ENCODE peak calls at places on chromosome 14, in nine cellular contexts. M is SW480, S is brain microvascular endothelial cell, K is AG09309, W is hippocampal formation, L is adipocyte, U is mesenchymal stem cell, F is mesothelial cell of epicardium, Z is memory B cell. J is an unnamed sample.

GRCh38 chr14:91918159-91918883 is 29.2 kb downstream of the FBLN5 start:
- DNase-seq in M (no peak), S (no peak), K (no peak), W (no peak), L (no peak), U (peak; percentile 21), F (no peak), Z (no peak), J (no peak)

GRCh38 chr14:75647650-75648049 is 13.0 kb downstream of the ERG28 start:
- DNase-seq in M (no peak), S (peak; percentile 24), K (no peak), W (no peak), L (peak; percentile 57), U (no peak), F (no peak), Z (no peak), J (no peak)

GRCh38 chr14:76917158-76917596 is 91.0 kb downstream of the LRRC74A start:
- DNase-seq in M (peak; percentile 73), S (peak; percentile 82), K (no peak), W (no peak), L (peak; percentile 88), U (peak; percentile 93), F (no peak), Z (no peak), J (no peak)

GRCh38 chr14:50955373-50956043 is 11.2 kb upstream of the PYGL start:
- DNase-seq in M (peak; percentile 90), S (peak; percentile 98), K (peak; percentile 84), W (no peak), L (peak; percentile 91), U (peak; percentile 96), F (no peak), Z (no peak), J (no peak)

GRCh38 chr14:53621986-53622385 is 334.6 kb downstream of the BMP4 start:
- DNase-seq in M (no peak), S (no peak), K (no peak), W (no peak), L (no peak), U (no peak), F (no peak), Z (no peak), J (no peak)

GRCh38 chr14:85595981-85596380 is 66.0 kb downstream of the FLRT2 start:
- DNase-seq in M (no peak), S (no peak), K (no peak), W (no peak), L (no peak), U (no peak), F (no peak), Z (no peak), J (no peak)

GRCh38 chr14:100778078-100778927 is 47.6 kb upstream of the MEG3 start:
- DNase-seq in M (no peak), S (no peak), K (no peak), W (no peak), L (no peak), U (no peak), F (no peak), Z (no peak), J (no peak)

GRCh38 chr14:37252434-37252833 is 54.7 kb downstream of the MIPOL1 start:
- DNase-seq in M (no peak), S (no peak), K (no peak), W (no peak), L (no peak), U (no peak), F (no peak), Z (no peak), J (no peak)

GRCh38 chr14:71621966-71622365 is 310.3 kb upstream of the RGS6 start:
- DNase-seq in M (no peak), S (no peak), K (no peak), W (no peak), L (no peak), U (peak; percentile 20), F (no peak), Z (no peak), J (no peak)

GRCh38 chr14:51298895-51299294 is 58.8 kb downstream of the TMX1 start:
- DNase-seq in M (no peak), S (no peak), K (no peak), W (no peak), L (no peak), U (peak; percentile 29), F (no peak), Z (no peak), J (no peak)

GRCh38 chr14:100762089-100762515 is 35.4 kb downstream of the DLK1 start:
- DNase-seq in M (peak; percentile 74), S (peak; percentile 36), K (peak; percentile 10), W (no peak), L (peak; percentile 27), U (peak; percentile 85), F (no peak), Z (no peak), J (no peak)

GRCh38 chr14:68691031-68691864 is 101.6 kb downstream of the ZFP36L1 start:
- DNase-seq in M (no peak), S (no peak), K (no peak), W (peak; percentile 43), L (no peak), U (no peak), F (no peak), Z (no peak), J (peak; percentile 15)

GRCh38 chr14:78970677-78971076 is 800.5 kb downstream of the NRXN3 start:
- DNase-seq in M (peak; percentile 49), S (peak; percentile 10), K (no peak), W (no peak), L (no peak), U (no peak), F (no peak), Z (no peak), J (no peak)

GRCh38 chr14:67526676-67527459 is 6.2 kb upstream of the PLEKHH1 start:
- DNase-seq in M (peak; percentile 77), S (peak; percentile 39), K (no peak), W (peak; percentile 72), L (peak; percentile 63), U (peak; percentile 60), F (no peak), Z (peak; percentile 20), J (no peak)

GRCh38 chr14:65396082-65396910 is 16.2 kb upstream of the FUT8 start:
- DNase-seq in M (no peak), S (no peak), K (no peak), W (no peak), L (no peak), U (no peak), F (no peak), Z (no peak), J (no peak)

GRCh38 chr14:35331605-35332516 is 39.7 kb downstream of the PSMA6 start:
- DNase-seq in M (no peak), S (peak; percentile 40), K (no peak), W (no peak), L (no peak), U (peak; percentile 70), F (peak; percentile 74), Z (no peak), J (no peak)

GRCh38 chr14:26204362-26204953 is 393.4 kb downstream of the NOVA1 start:
- DNase-seq in M (no peak), S (no peak), K (no peak), W (no peak), L (no peak), U (peak; percentile 17), F (no peak), Z (no peak), J (no peak)

GRCh38 chr14:65110525-65110924 is 8.2 kb upstream of the MAX start:
- DNase-seq in M (no peak), S (no peak), K (no peak), W (no peak), L (no peak), U (no peak), F (no peak), Z (no peak), J (no peak)

GRCh38 chr14:91164676-91165075 is 50.8 kb downstream of the DGLUCY start:
- DNase-seq in M (no peak), S (no peak), K (no peak), W (no peak), L (no peak), U (no peak), F (no peak), Z (no peak), J (no peak)

GRCh38 chr14:69687963-69688649 is 76.7 kb downstream of the SUSD6 start:
- DNase-seq in M (no peak), S (no peak), K (no peak), W (peak; percentile 71), L (no peak), U (no peak), F (no peak), Z (no peak), J (peak; percentile 14)

GRCh38 chr14:86257973-86258372 is 728.0 kb downstream of the FLRT2 start:
- DNase-seq in M (no peak), S (no peak), K (no peak), W (no peak), L (no peak), U (no peak), F (no peak), Z (no peak), J (no peak)

GRCh38 chr14:94839346-94839745 is 69.4 kb upstream of the GSC start:
- DNase-seq in M (no peak), S (no peak), K (no peak), W (no peak), L (no peak), U (no peak), F (no peak), Z (no peak), J (no peak)

GRCh38 chr14:92316937-92317336 is 6.0 kb upstream of the SLC24A4 start:
- DNase-seq in M (peak; percentile 91), S (no peak), K (no peak), W (no peak), L (no peak), U (no peak), F (no peak), Z (no peak), J (no peak)

GRCh38 chr14:72023128-72024042 is 91.2 kb downstream of the RGS6 start:
- DNase-seq in M (peak; percentile 37), S (no peak), K (no peak), W (no peak), L (no peak), U (no peak), F (no peak), Z (no peak), J (no peak)

GRCh38 chr14:53880761-53881160 is 75.9 kb downstream of the BMP4 start:
- DNase-seq in M (no peak), S (no peak), K (no peak), W (no peak), L (no peak), U (no peak), F (no peak), Z (no peak), J (no peak)

GRCh38 chr14:67417633-67418032 is 5.7 kb upstream of the PLEK2 start:
- DNase-seq in M (no peak), S (no peak), K (no peak), W (no peak), L (peak; percentile 18), U (peak; percentile 55), F (no peak), Z (no peak), J (no peak)

GRCh38 chr14:100538566-100539318 is 48.5 kb downstream of the BEGAIN start:
- DNase-seq in M (no peak), S (no peak), K (no peak), W (no peak), L (no peak), U (no peak), F (no peak), Z (no peak), J (no peak)

GRCh38 chr14:71089974-71090373 is 182.7 kb downstream of the PCNX1 start:
- DNase-seq in M (no peak), S (no peak), K (peak; percentile 48), W (no peak), L (peak; percentile 62), U (no peak), F (no peak), Z (no peak), J (no peak)

GRCh38 chr14:74503256-74503972 is 9.8 kb downstream of the ISCA2 start:
- DNase-seq in M (no peak), S (no peak), K (no peak), W (no peak), L (no peak), U (no peak), F (peak; percentile 30), Z (no peak), J (no peak)

GRCh38 chr14:55412686-55413085 is 1.1 kb upstream of the ATG14 start:
- DNase-seq in M (no peak), S (no peak), K (no peak), W (no peak), L (no peak), U (no peak), F (no peak), Z (no peak), J (no peak)

GRCh38 chr14:92635031-92635430 is 113.4 kb downstream of the LGMN start:
- DNase-seq in M (no peak), S (no peak), K (no peak), W (no peak), L (no peak), U (no peak), F (no peak), Z (no peak), J (no peak)

J was measured in nucleus accumbens.